ENCODE peak calls at places on chromosomes 2 and 18, in ten cellular contexts. X is activated T-cell treated with anti-CD3 and anti-CD28 coated beads for 24 hours; L is CD4-positive, alpha-beta memory T cell; J is brain microvascular endothelial cell; E is spleen; H is epithelial cell of prostate; S is right lobe of liver; A is T-helper 2 cell; N is mesenchymal stem cell; D is body of pancreas. T is an unnamed sample.

GRCh38 chr18:23662309-23663263 is at the start of gene ANKRD29:
- DNase-seq in D (peak; percentile 22), X (peak; percentile 24), S (no peak), N (peak; percentile 25), J (no peak), A (peak; percentile 16), H (no peak), L (peak; percentile 75), E (peak; percentile 81), T (peak; percentile 43)

GRCh38 chr2:66569974-66570373 is 135.0 kb downstream of the MEIS1 start:
- DNase-seq in X (no peak), L (no peak), E (no peak), D (no peak), A (no peak), S (no peak), H (no peak), N (peak; percentile 55), J (no peak), T (no peak)

GRCh38 chr2:202560200-202560599 is 74.6 kb upstream of the FAM117B start:
- DNase-seq in D (no peak), E (no peak), N (no peak), L (no peak), S (no peak), X (no peak), J (no peak), A (no peak), H (no peak), T (no peak)

GRCh38 chr2:43024515-43024962 is 201.9 kb downstream of the ZFP36L2 start:
- DNase-seq in A (no peak), S (no peak), X (peak; percentile 14), L (no peak), D (peak; percentile 71), H (no peak), J (peak; percentile 42), N (peak; percentile 65), E (peak; percentile 83), T (no peak)

GRCh38 chr2:207230261-207231105 is 64.7 kb upstream of the KLF7 start:
- DNase-seq in D (no peak), A (no peak), S (no peak), H (no peak), E (no peak), N (no peak), J (no peak), X (no peak), L (peak; percentile 39), T (no peak)

GRCh38 chr2:88669371-88670214 is 21.9 kb upstream of the RPIA start:
- DNase-seq in A (no peak), H (no peak), X (no peak), L (no peak), D (peak; percentile 65), S (no peak), J (peak; percentile 40), E (no peak), N (peak; percentile 50), T (peak; percentile 35)

GRCh38 chr18:41818381-41819355 is 136.4 kb upstream of the PIK3C3 start:
- DNase-seq in S (no peak), H (no peak), J (no peak), E (no peak), N (no peak), D (no peak), A (no peak), L (no peak), X (no peak), T (no peak)

GRCh38 chr18:74456409-74457042 is 582 bp downstream of the DIPK1C start:
- DNase-seq in X (no peak), L (no peak), S (no peak), A (no peak), J (no peak), E (no peak), N (no peak), H (no peak), D (no peak), T (no peak)

GRCh38 chr18:10928971-10929373 is 220.4 kb downstream of the PIEZO2 start:
- DNase-seq in A (no peak), X (no peak), E (no peak), S (no peak), D (no peak), H (no peak), J (peak; percentile 57), N (peak; percentile 81), L (no peak), T (no peak)

GRCh38 chr2:124286089-124286783 is 261.1 kb downstream of the CNTNAP5 start:
- DNase-seq in J (no peak), A (no peak), L (no peak), S (no peak), D (no peak), H (no peak), E (no peak), N (peak; percentile 2), X (no peak), T (no peak)

GRCh38 chr2:72006188-72006736 is 141.4 kb downstream of the CYP26B1 start:
- DNase-seq in S (no peak), L (no peak), E (no peak), D (no peak), J (no peak), N (no peak), H (no peak), X (no peak), A (no peak), T (no peak)